ENCODE peak calls at places on chromosomes 11 and 22, in seven cellular contexts. One of them, this sample, is unnamed.

GRCh38 chr11:104781719-104782376 is 116.4 kb downstream of the CASP12 start:
- DNase-seq in H9: peak; percentile 39
- DNase-seq in trophoblast cell: no peak
- DNase-seq in IMR-90: no peak
- DNase-seq in neuronal stem cell: no peak
- DNase-seq in H1: peak; percentile 45
- DNase-seq in mesenchymal stem cell: no peak
- DNase-seq in this sample: peak; percentile 18

GRCh38 chr11:69588270-69588669 is 52.7 kb upstream of the CCND1 start:
- DNase-seq in trophoblast cell: peak; percentile 63
- DNase-seq in IMR-90: peak; percentile 87
- DNase-seq in neuronal stem cell: no peak
- DNase-seq in mesenchymal stem cell: peak; percentile 58
- DNase-seq in H1: no peak
- DNase-seq in H9: no peak
- DNase-seq in this sample: no peak

GRCh38 chr11:68610452-68611116 is 73.8 kb upstream of the GAL start:
- DNase-seq in trophoblast cell: no peak
- DNase-seq in H9: no peak
- DNase-seq in neuronal stem cell: no peak
- DNase-seq in IMR-90: peak; percentile 5
- DNase-seq in H1: no peak
- DNase-seq in mesenchymal stem cell: peak; percentile 18
- DNase-seq in this sample: peak; percentile 63

GRCh38 chr11:30440510-30440909 is 117.6 kb downstream of the ARL14EP start:
- DNase-seq in H9: no peak
- DNase-seq in neuronal stem cell: no peak
- DNase-seq in mesenchymal stem cell: no peak
- DNase-seq in trophoblast cell: no peak
- DNase-seq in IMR-90: no peak
- DNase-seq in H1: no peak
- DNase-seq in this sample: no peak

GRCh38 chr22:49199224-49199623 is 628.4 kb downstream of the BRD1 start:
- DNase-seq in IMR-90: no peak
- DNase-seq in H1: no peak
- DNase-seq in mesenchymal stem cell: no peak
- DNase-seq in neuronal stem cell: no peak
- DNase-seq in trophoblast cell: no peak
- DNase-seq in H9: peak; percentile 10
- DNase-seq in this sample: no peak

GRCh38 chr11:8070417-8071101 is 10.5 kb upstream of the TUB start:
- DNase-seq in mesenchymal stem cell: peak; percentile 46
- DNase-seq in IMR-90: peak; percentile 61
- DNase-seq in H9: no peak
- DNase-seq in H1: no peak
- DNase-seq in trophoblast cell: peak; percentile 25
- DNase-seq in neuronal stem cell: no peak
- DNase-seq in this sample: no peak

GRCh38 chr11:63490551-63491239 is at the start of gene PLAAT5:
- DNase-seq in trophoblast cell: no peak
- DNase-seq in H1: peak; percentile 73
- DNase-seq in neuronal stem cell: peak; percentile 60
- DNase-seq in H9: peak; percentile 58
- DNase-seq in IMR-90: no peak
- DNase-seq in mesenchymal stem cell: no peak
- DNase-seq in this sample: peak; percentile 84

GRCh38 chr11:59708537-59708936 is 5.1 kb downstream of the OR10V1 start:
- DNase-seq in mesenchymal stem cell: no peak
- DNase-seq in H9: no peak
- DNase-seq in H1: no peak
- DNase-seq in IMR-90: peak; percentile 24
- DNase-seq in neuronal stem cell: no peak
- DNase-seq in trophoblast cell: peak; percentile 46
- DNase-seq in this sample: peak; percentile 4

GRCh38 chr11:110093407-110094297 is 460 bp downstream of the ZC3H12C start:
- DNase-seq in IMR-90: peak; percentile 51
- DNase-seq in mesenchymal stem cell: peak; percentile 74
- DNase-seq in neuronal stem cell: peak; percentile 39
- DNase-seq in trophoblast cell: peak; percentile 68
- DNase-seq in H9: peak; percentile 40
- DNase-seq in H1: peak; percentile 74
- DNase-seq in this sample: peak; percentile 60

GRCh38 chr11:32173435-32173834 is 82.6 kb downstream of the RCN1 start:
- DNase-seq in H9: peak; percentile 81
- DNase-seq in trophoblast cell: peak; percentile 74
- DNase-seq in IMR-90: peak; percentile 68
- DNase-seq in neuronal stem cell: peak; percentile 62
- DNase-seq in H1: peak; percentile 79
- DNase-seq in mesenchymal stem cell: peak; percentile 60
- DNase-seq in this sample: peak; percentile 71

GRCh38 chr11:45798793-45799441 is 6.0 kb upstream of the SLC35C1 start:
- DNase-seq in neuronal stem cell: no peak
- DNase-seq in H9: no peak
- DNase-seq in trophoblast cell: peak; percentile 24
- DNase-seq in IMR-90: peak; percentile 60
- DNase-seq in H1: peak; percentile 39
- DNase-seq in mesenchymal stem cell: peak; percentile 77
- DNase-seq in this sample: no peak

GRCh38 chr11:10622957-10623787 is 54.7 kb upstream of the LYVE1 start:
- DNase-seq in IMR-90: no peak
- DNase-seq in H9: no peak
- DNase-seq in mesenchymal stem cell: no peak
- DNase-seq in H1: peak; percentile 28
- DNase-seq in neuronal stem cell: no peak
- DNase-seq in trophoblast cell: no peak
- DNase-seq in this sample: no peak

GRCh38 chr11:20162824-20163777 is 2.8 kb upstream of the DBX1 start:
- DNase-seq in neuronal stem cell: peak; percentile 73
- DNase-seq in trophoblast cell: peak; percentile 7
- DNase-seq in mesenchymal stem cell: peak; percentile 45
- DNase-seq in IMR-90: peak; percentile 18
- DNase-seq in H1: peak; percentile 79
- DNase-seq in H9: peak; percentile 66
- DNase-seq in this sample: peak; percentile 78

GRCh38 chr11:8060146-8060719 is 20.8 kb upstream of the TUB start:
- DNase-seq in H1: peak; percentile 36
- DNase-seq in IMR-90: no peak
- DNase-seq in neuronal stem cell: no peak
- DNase-seq in mesenchymal stem cell: no peak
- DNase-seq in H9: no peak
- DNase-seq in trophoblast cell: no peak
- DNase-seq in this sample: no peak

GRCh38 chr22:45997077-45997774 is 20.3 kb upstream of the WNT7B start:
- DNase-seq in H9: peak; percentile 63
- DNase-seq in trophoblast cell: peak; percentile 33
- DNase-seq in mesenchymal stem cell: peak; percentile 97
- DNase-seq in neuronal stem cell: no peak
- DNase-seq in H1: no peak
- DNase-seq in IMR-90: peak; percentile 95
- DNase-seq in this sample: peak; percentile 48

GRCh38 chr22:44462246-44463015 is 35.6 kb downstream of the RTL6 start:
- DNase-seq in H9: no peak
- DNase-seq in IMR-90: no peak
- DNase-seq in neuronal stem cell: no peak
- DNase-seq in H1: no peak
- DNase-seq in mesenchymal stem cell: no peak
- DNase-seq in trophoblast cell: no peak
- DNase-seq in this sample: no peak

GRCh38 chr22:22156716-22157499 is 87.7 kb upstream of the VPREB1 start:
- DNase-seq in mesenchymal stem cell: peak; percentile 56
- DNase-seq in trophoblast cell: peak; percentile 90
- DNase-seq in IMR-90: peak; percentile 73
- DNase-seq in H9: peak; percentile 68
- DNase-seq in neuronal stem cell: peak; percentile 51
- DNase-seq in H1: peak; percentile 69
- DNase-seq in this sample: peak; percentile 82

GRCh38 chr11:92707173-92707619 is 262.3 kb upstream of the MTNR1B start:
- DNase-seq in IMR-90: no peak
- DNase-seq in H1: no peak
- DNase-seq in mesenchymal stem cell: no peak
- DNase-seq in H9: no peak
- DNase-seq in neuronal stem cell: no peak
- DNase-seq in trophoblast cell: peak; percentile 5
- DNase-seq in this sample: no peak

GRCh38 chr11:76939219-76939631 is 78.5 kb downstream of the ACER3 start:
- DNase-seq in H9: no peak
- DNase-seq in neuronal stem cell: no peak
- DNase-seq in mesenchymal stem cell: peak; percentile 47
- DNase-seq in trophoblast cell: peak; percentile 74
- DNase-seq in H1: no peak
- DNase-seq in IMR-90: peak; percentile 9
- DNase-seq in this sample: peak; percentile 42

DNA sequence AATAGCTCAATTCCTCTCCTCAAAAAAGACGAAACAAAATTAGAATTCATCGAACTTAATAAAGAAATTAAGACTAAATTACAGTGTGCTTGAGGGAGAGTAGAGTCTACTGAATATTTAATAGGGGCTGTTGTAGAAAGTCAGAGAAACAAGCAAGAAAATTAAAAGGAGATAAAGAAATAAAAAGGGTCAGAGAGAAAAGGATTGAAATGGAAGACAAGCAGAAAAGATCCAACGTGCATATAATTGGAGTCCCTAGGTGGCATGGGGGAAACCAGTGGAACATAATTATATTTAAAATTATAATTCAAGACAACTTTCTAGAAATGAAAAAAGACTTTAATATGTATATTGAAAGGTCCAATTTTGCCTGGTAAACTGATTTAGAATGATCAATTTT is 74.3 kb downstream of the ACER3 start:
- DNase-seq in H9: no peak
- DNase-seq in IMR-90: no peak
- DNase-seq in trophoblast cell: no peak
- DNase-seq in neuronal stem cell: no peak
- DNase-seq in H1: no peak
- DNase-seq in mesenchymal stem cell: peak; percentile 13
- DNase-seq in this sample: no peak
- H2BK120ac ChIP-seq in H9: no peak overlapping the region
- H2BK120ac ChIP-seq in IMR-90: no peak overlapping the region
- H2BK120ac ChIP-seq in trophoblast cell: no peak overlapping the region
- H2BK120ac ChIP-seq in neuronal stem cell: no peak overlapping the region
- H2BK120ac ChIP-seq in H1: no peak overlapping the region
- H2BK120ac ChIP-seq in mesenchymal stem cell: no peak overlapping the region
- H2BK120ac ChIP-seq in this sample: no peak overlapping the region

DNA sequence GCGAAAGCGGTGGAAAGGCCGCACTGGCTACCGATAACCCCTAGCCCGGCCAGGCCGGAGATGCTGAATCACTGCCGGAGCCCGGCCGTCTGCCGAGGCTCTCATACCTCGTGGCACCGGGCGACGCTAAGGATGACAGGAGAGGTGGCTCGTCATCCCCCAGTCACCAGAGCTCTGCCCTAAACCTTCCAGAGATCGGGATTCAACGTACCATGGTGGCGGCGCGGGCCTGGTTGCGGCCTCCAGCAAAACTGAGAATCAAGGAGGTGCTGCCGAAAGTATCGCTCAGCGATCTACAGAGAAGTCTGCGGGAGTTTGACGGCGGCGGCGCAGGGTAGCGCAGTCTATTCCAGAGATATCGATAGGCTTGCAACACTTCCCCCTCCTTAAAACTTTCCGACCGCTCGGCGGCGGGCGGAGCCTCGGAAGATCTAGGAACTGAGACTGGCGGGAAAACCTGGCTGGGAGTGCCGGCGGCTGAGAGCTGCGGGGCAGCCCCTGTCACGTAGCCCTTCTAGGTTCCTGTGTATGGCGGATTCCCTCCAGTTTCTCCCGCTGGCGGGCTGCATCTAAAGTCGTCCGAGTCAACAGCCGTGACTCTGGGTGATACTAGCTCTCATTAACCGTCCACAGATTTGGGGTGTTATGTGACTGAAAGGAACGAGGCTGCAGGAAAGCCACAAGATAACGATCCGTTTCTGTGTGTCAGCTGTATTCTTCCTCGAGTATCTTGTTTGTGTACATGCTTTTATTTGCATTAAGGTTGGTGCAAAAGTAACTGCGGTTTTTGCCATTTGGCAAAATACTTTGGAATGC is at the start of gene PSMA1:
- DNase-seq in IMR-90: peak; percentile 94
- DNase-seq in mesenchymal stem cell: peak; percentile 97
- DNase-seq in H9: peak; percentile 97
- DNase-seq in H1: peak; percentile 91
- DNase-seq in neuronal stem cell: peak; percentile 90
- DNase-seq in trophoblast cell: peak; percentile 98
- DNase-seq in this sample: peak; percentile 99
- H2AK5ac ChIP-seq in IMR-90: peak within 1 kb of the TSS; percentile 79
- H2AK5ac ChIP-seq in mesenchymal stem cell: no peak within 1 kb of the TSS
- H2AK5ac ChIP-seq in H9: no peak within 1 kb of the TSS
- H2AK5ac ChIP-seq in H1: no peak within 1 kb of the TSS
- H2AK5ac ChIP-seq in neuronal stem cell: no peak within 1 kb of the TSS
- H2AK5ac ChIP-seq in trophoblast cell: peak within 1 kb of the TSS; percentile 9
- H2AK5ac ChIP-seq in this sample: no peak within 1 kb of the TSS

DNA sequence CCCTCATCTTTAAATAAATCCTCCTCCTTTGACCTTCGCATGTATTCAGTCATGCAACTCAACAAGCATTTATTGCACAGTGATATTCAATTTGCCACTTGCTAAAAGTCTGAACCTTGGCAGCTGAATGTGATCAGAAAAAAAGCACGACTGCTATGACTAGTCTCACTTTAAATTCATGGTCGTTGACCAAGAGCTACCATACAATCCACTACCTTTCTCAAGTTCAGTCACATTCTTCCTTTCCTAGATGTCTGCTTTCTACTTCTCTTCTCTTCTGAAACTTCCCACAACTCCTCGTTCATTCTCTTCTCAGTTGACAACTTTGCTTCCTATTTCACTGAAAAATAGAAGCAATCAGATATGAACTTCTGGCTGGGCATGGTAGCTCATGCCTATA is 2.0 kb upstream of the SAA1 start:
- DNase-seq in IMR-90: no peak
- DNase-seq in H9: no peak
- DNase-seq in neuronal stem cell: no peak
- DNase-seq in trophoblast cell: no peak
- DNase-seq in mesenchymal stem cell: no peak
- DNase-seq in H1: no peak
- DNase-seq in this sample: no peak
- H2BK120ac ChIP-seq in IMR-90: no peak overlapping the region
- H2BK120ac ChIP-seq in H9: no peak overlapping the region
- H2BK120ac ChIP-seq in neuronal stem cell: no peak overlapping the region
- H2BK120ac ChIP-seq in trophoblast cell: no peak overlapping the region
- H2BK120ac ChIP-seq in mesenchymal stem cell: no peak overlapping the region
- H2BK120ac ChIP-seq in H1: no peak overlapping the region
- H2BK120ac ChIP-seq in this sample: no peak overlapping the region

GRCh38 chr22:42596376-42596775 is 18.3 kb downstream of the POLDIP3 start:
- DNase-seq in H9: no peak
- DNase-seq in trophoblast cell: no peak
- DNase-seq in H1: no peak
- DNase-seq in mesenchymal stem cell: peak; percentile 42
- DNase-seq in IMR-90: no peak
- DNase-seq in neuronal stem cell: no peak
- DNase-seq in this sample: no peak

GRCh38 chr22:42591987-42592386 is 22.7 kb downstream of the POLDIP3 start:
- DNase-seq in IMR-90: no peak
- DNase-seq in trophoblast cell: no peak
- DNase-seq in mesenchymal stem cell: no peak
- DNase-seq in H1: no peak
- DNase-seq in neuronal stem cell: no peak
- DNase-seq in H9: no peak
- DNase-seq in this sample: no peak

GRCh38 chr22:42601879-42602465 is 12.7 kb downstream of the POLDIP3 start:
- DNase-seq in H1: no peak
- DNase-seq in neuronal stem cell: no peak
- DNase-seq in H9: no peak
- DNase-seq in IMR-90: no peak
- DNase-seq in mesenchymal stem cell: no peak
- DNase-seq in trophoblast cell: no peak
- DNase-seq in this sample: no peak

GRCh38 chr22:42595434-42595833 is 19.2 kb downstream of the POLDIP3 start:
- DNase-seq in mesenchymal stem cell: peak; percentile 85
- DNase-seq in neuronal stem cell: no peak
- DNase-seq in trophoblast cell: no peak
- DNase-seq in H1: no peak
- DNase-seq in H9: no peak
- DNase-seq in IMR-90: no peak
- DNase-seq in this sample: no peak

GRCh38 chr22:42596863-42597530 is 17.7 kb downstream of the POLDIP3 start:
- DNase-seq in H9: no peak
- DNase-seq in IMR-90: no peak
- DNase-seq in neuronal stem cell: no peak
- DNase-seq in trophoblast cell: no peak
- DNase-seq in H1: no peak
- DNase-seq in mesenchymal stem cell: no peak
- DNase-seq in this sample: no peak
- H2AK5ac ChIP-seq in H9: no peak overlapping the region
- H2AK5ac ChIP-seq in IMR-90: no peak overlapping the region
- H2AK5ac ChIP-seq in neuronal stem cell: no peak overlapping the region
- H2AK5ac ChIP-seq in trophoblast cell: no peak overlapping the region
- H2AK5ac ChIP-seq in H1: no peak overlapping the region
- H2AK5ac ChIP-seq in mesenchymal stem cell: no peak overlapping the region
- H2AK5ac ChIP-seq in this sample: no peak overlapping the region